ENCODE peak calls at places on chromosomes 6 and 20, in seven cellular contexts. V is glutamatergic neuron; R is CD4-positive, CD25-positive, alpha-beta regulatory T cell; G is activated T-helper 2 cell treated with anti-CD3 and anti-CD28 coated beads, Interferon-gamma antibody, Interleukin-2, Interleukin-4, amounts not matched to agents 10 μg/mL and 5 μg/mL and 100 μg/mL, durations not matched to agents 14 hours and 24 hours and 36 hours; A is SHP77 treated with DMSO at 0.1 percent for 48 hours; N is GM03348; U is nephron progenitor cell. J is an unnamed sample.

GRCh38 chr20:43188861-43189613 is 669 bp downstream of the PTPRT start:
- DNase-seq in U (peak; percentile 25), R (no peak), V (peak; percentile 38), N (peak; percentile 18), A (no peak), G (no peak), J (no peak)

GRCh38 chr6:109799664-109800063 is 108.6 kb downstream of the FIG4 start:
- DNase-seq in A (no peak), G (no peak), U (no peak), V (no peak), R (no peak), N (no peak), J (no peak)

GRCh38 chr6:150749091-150749670 is 116.3 kb upstream of the MTHFD1L start:
- DNase-seq in V (no peak), R (no peak), N (no peak), U (no peak), G (no peak), A (no peak), J (no peak)

GRCh38 chr6:157381631-157382621 is 936 bp downstream of the ZDHHC14 start:
- DNase-seq in R (peak; percentile 49), G (peak; percentile 49), V (peak; percentile 49), N (peak; percentile 87), U (peak; percentile 56), A (no peak), J (peak; percentile 36)

GRCh38 chr6:2396856-2397640 is 151.6 kb upstream of the GMDS start:
- DNase-seq in N (no peak), G (no peak), R (no peak), U (no peak), A (peak; percentile 42), V (no peak), J (no peak)

GRCh38 chr6:90406957-90407356 is 110.3 kb upstream of the BACH2 start:
- DNase-seq in U (no peak), N (no peak), G (no peak), R (no peak), A (no peak), V (no peak), J (no peak)

GRCh38 chr6:149480502-149481280 is 4.1 kb downstream of the ZC3H12D start:
- DNase-seq in N (no peak), R (peak; percentile 69), V (no peak), G (no peak), A (no peak), U (no peak), J (no peak)

GRCh38 chr6:131257104-131257503 is 121.8 kb downstream of the AKAP7 start:
- DNase-seq in V (no peak), N (no peak), G (no peak), A (no peak), R (no peak), U (no peak), J (no peak)

GRCh38 chr20:21183722-21184121 is 57.8 kb downstream of the KIZ start:
- DNase-seq in N (peak; percentile 54), U (no peak), R (no peak), A (no peak), V (no peak), G (no peak), J (no peak)

GRCh38 chr20:16132399-16132798 is 440.8 kb downstream of the KIF16B start:
- DNase-seq in R (no peak), G (no peak), N (no peak), V (no peak), U (no peak), A (no peak), J (no peak)

GRCh38 chr20:23273776-23274175 is 76.8 kb upstream of the NXT1 start:
- DNase-seq in A (no peak), U (no peak), G (no peak), N (no peak), R (no peak), V (no peak), J (no peak)

GRCh38 chr6:25138024-25138696 is 141.0 kb upstream of the CARMIL1 start:
- DNase-seq in N (peak; percentile 80), R (peak; percentile 29), V (no peak), A (peak; percentile 24), G (peak; percentile 71), U (no peak), J (no peak)

GRCh38 chr20:13492001-13492480 is 146.7 kb downstream of the TASP1 start:
- DNase-seq in A (no peak), N (peak; percentile 58), U (peak; percentile 3), G (no peak), R (no peak), V (no peak), J (no peak)

GRCh38 chr6:36118550-36119107 is 11.7 kb upstream of the MAPK13 start:
- DNase-seq in V (peak; percentile 42), N (no peak), R (peak; percentile 69), G (peak; percentile 72), A (no peak), U (no peak), J (no peak)

GRCh38 chr6:152004036-152004566 is 196.6 kb downstream of the ESR1 start:
- DNase-seq in G (no peak), A (no peak), N (no peak), U (no peak), R (no peak), V (no peak), J (no peak)

GRCh38 chr20:36273414-36274247 is 32.5 kb upstream of the DLGAP4 start:
- DNase-seq in R (no peak), G (no peak), N (peak; percentile 48), U (no peak), V (no peak), A (no peak), J (no peak)

GRCh38 chr6:143529095-143529494 is 17.6 kb upstream of the FUCA2 start:
- DNase-seq in U (no peak), R (no peak), A (no peak), N (peak; percentile 15), G (no peak), V (no peak), J (no peak)

GRCh38 chr6:151916680-151917164 is 109.2 kb downstream of the ESR1 start:
- DNase-seq in G (no peak), V (no peak), A (no peak), R (no peak), U (no peak), N (peak; percentile 74), J (no peak)

GRCh38 chr20:49187330-49188100 is 619 bp downstream of the STAU1 start:
- DNase-seq in U (no peak), G (peak; percentile 15), A (no peak), V (no peak), R (no peak), N (peak; percentile 68), J (no peak)

GRCh38 chr6:40586800-40587201 is 363 bp downstream of the LRFN2 start:
- DNase-seq in N (peak; percentile 25), A (no peak), G (no peak), U (peak; percentile 46), V (peak; percentile 44), R (no peak), J (peak; percentile 13)

GRCh38 chr6:26232950-26233607 is 131.9 kb upstream of the BTN3A2 start:
- DNase-seq in G (peak; percentile 55), U (no peak), R (peak; percentile 26), N (no peak), V (no peak), A (no peak), J (no peak)

GRCh38 chr6:158939255-158940170 is 60.5 kb downstream of the RSPH3 start:
- DNase-seq in A (no peak), R (no peak), V (no peak), N (no peak), U (no peak), G (no peak), J (no peak)

GRCh38 chr6:170516783-170517616 is 36.1 kb downstream of the PSMB1 start:
- DNase-seq in V (peak; percentile 53), N (peak; percentile 68), G (peak; percentile 17), R (peak; percentile 6), A (peak; percentile 81), U (peak; percentile 34), J (no peak)

GRCh38 chr6:36196880-36197548 is 470 bp downstream of the BRPF3 start:
- DNase-seq in A (peak; percentile 81), G (peak; percentile 99), V (peak; percentile 100), R (peak; percentile 100), U (peak; percentile 100), N (peak; percentile 100), J (peak; percentile 99)

GRCh38 chr20:35008411-35009342 is 53.0 kb downstream of the MYH7B start:
- DNase-seq in R (no peak), U (no peak), V (no peak), A (no peak), G (no peak), N (peak; percentile 76), J (no peak)

J was measured in activated gamma-delta T cell.